ENCODE peak calls at places on chromosomes 3 and 15, in nine cellular contexts. W is ovary, R is SJSA1, B is IMR-90, P is endodermal cell, Q is left ventricle myocardium inferior, E is tibial artery, O is body of pancreas, Y is pancreas. V is an unnamed sample.

GRCh38 chr3:62667714-62668113 is 207.5 kb downstream of the CADPS start:
- DNase-seq in W (no peak), Y (no peak), R (no peak), Q (no peak), P (peak; percentile 78), E (no peak), O (no peak), B (no peak), V (no peak)

GRCh38 chr3:184466413-184466960 is 86.6 kb downstream of the CHRD start:
- DNase-seq in Y (no peak), O (peak; percentile 27), B (peak; percentile 48), R (peak; percentile 6), P (peak; percentile 74), W (peak; percentile 76), Q (peak; percentile 66), E (no peak), V (peak; percentile 65)

GRCh38 chr3:180048840-180049239 is 12.1 kb upstream of the PEX5L start:
- DNase-seq in R (no peak), B (peak; percentile 20), E (no peak), O (peak; percentile 13), Y (peak; percentile 56), W (no peak), P (no peak), Q (no peak), V (no peak)

GRCh38 chr3:189276481-189277190 is 104.9 kb downstream of the TPRG1 start:
- DNase-seq in E (no peak), Q (peak; percentile 22), P (no peak), B (peak; percentile 28), R (peak; percentile 40), W (no peak), O (no peak), Y (no peak), V (peak; percentile 26)

GRCh38 chr3:10551821-10552630 is 46.6 kb upstream of the ATP2B2 start:
- DNase-seq in W (no peak), Q (no peak), B (peak; percentile 19), Y (no peak), R (peak; percentile 47), P (peak; percentile 51), E (peak; percentile 74), O (no peak), V (peak; percentile 75)

GRCh38 chr15:54803139-54803808 is 393.5 kb downstream of the RSL24D1 start:
- DNase-seq in O (no peak), Q (no peak), Y (no peak), E (no peak), B (peak; percentile 0), W (no peak), P (no peak), R (no peak), V (no peak)

GRCh38 chr15:46617507-46617906 is 982.7 kb downstream of the SQOR start:
- DNase-seq in B (no peak), W (no peak), E (no peak), R (no peak), O (no peak), P (no peak), Q (no peak), Y (no peak), V (no peak)

GRCh38 chr15:40108061-40108854 is 421 bp downstream of the BMF start:
- DNase-seq in P (peak; percentile 78), R (peak; percentile 49), O (peak; percentile 78), W (peak; percentile 84), Q (peak; percentile 72), B (peak; percentile 55), Y (peak; percentile 74), E (peak; percentile 94), V (peak; percentile 92)

GRCh38 chr3:111539351-111540331 is 2.4 kb upstream of the CD96 start:
- DNase-seq in R (peak; percentile 58), B (peak; percentile 41), Q (peak; percentile 20), O (peak; percentile 64), P (peak; percentile 89), W (peak; percentile 68), Y (peak; percentile 49), E (no peak), V (peak; percentile 63)

GRCh38 chr15:33045066-33045810 is 149.3 kb downstream of the FMN1 start:
- DNase-seq in E (no peak), W (no peak), P (no peak), B (peak; percentile 37), Q (no peak), O (peak; percentile 23), R (no peak), Y (no peak), V (peak; percentile 40)

GRCh38 chr15:34354286-34354685 is 11.2 kb downstream of the NUTM1 start:
- DNase-seq in R (no peak), Y (no peak), O (no peak), W (no peak), B (no peak), Q (no peak), P (no peak), E (no peak), V (no peak)

GRCh38 chr15:67063689-67064606 is 1.5 kb upstream of the SMAD3 start:
- DNase-seq in Q (peak; percentile 38), P (peak; percentile 93), W (peak; percentile 55), R (no peak), O (peak; percentile 74), E (no peak), Y (peak; percentile 73), B (peak; percentile 17), V (peak; percentile 73)

GRCh38 chr15:89975482-89976291 is 25.4 kb upstream of the ZNF710 start:
- DNase-seq in Q (no peak), E (no peak), P (no peak), O (no peak), R (no peak), B (no peak), W (no peak), Y (no peak), V (no peak)
- H3K4me3 ChIP-seq in Q (no peak overlapping the region), E (no peak overlapping the region), P (no peak overlapping the region), O (no peak overlapping the region), R (no peak overlapping the region), B (no peak overlapping the region), W (no peak overlapping the region), Y (no peak overlapping the region), V (no peak overlapping the region)

DNA sequence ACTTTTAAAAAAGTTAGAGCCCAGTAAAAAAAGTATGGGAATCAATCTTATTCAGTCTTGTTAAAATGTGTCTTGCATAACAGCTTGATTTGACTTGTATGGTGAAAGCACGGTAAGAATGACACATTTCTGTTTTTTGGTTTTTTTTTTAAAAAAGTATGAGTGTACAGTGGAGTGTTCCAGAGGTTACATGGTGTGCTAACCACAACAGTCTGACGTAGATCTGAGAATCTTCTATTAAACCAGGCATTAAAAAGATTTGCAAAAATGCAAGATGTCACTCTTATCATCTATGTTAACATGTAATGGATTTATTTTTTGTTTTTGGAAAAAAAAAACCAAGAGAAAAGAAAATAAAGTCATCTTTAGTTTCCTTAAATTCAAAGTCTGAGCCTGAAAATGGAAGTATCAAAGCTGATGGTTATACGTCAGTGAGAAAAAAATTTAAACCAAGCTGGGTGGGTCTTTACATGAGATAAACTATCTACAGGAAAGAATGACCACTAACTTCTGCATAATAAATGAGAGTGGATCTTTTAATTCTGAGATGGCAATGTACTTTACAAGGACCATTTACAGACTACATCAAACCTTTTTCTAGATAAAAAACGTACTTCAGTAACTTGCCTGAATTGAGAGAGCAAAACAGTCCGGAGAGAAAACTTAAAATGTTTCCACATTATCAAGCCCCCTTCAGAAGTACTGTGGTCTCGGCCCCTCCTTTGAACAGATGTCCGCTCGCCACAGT is 1.6 kb downstream of the GABPB1 start:
- DNase-seq in E (no peak), O (no peak), B (peak; percentile 95), Q (no peak), P (no peak), W (no peak), Y (no peak), R (peak; percentile 73), V (no peak)
- H3K4me1 ChIP-seq in E (peaks cover 29% of the 10 kb centered on the region), O (peaks cover 48% of the 10 kb centered on the region), B (no peaks in the 10 kb centered on the region), Q (peaks cover 92% of the 10 kb centered on the region), P (peaks cover 2% of the 10 kb centered on the region), W (peaks cover 15% of the 10 kb centered on the region), Y (peaks cover 9% of the 10 kb centered on the region), R (peaks cover 21% of the 10 kb centered on the region), V (peaks cover 10% of the 10 kb centered on the region)

GRCh38 chr3:133536635-133536980 is 36.9 kb upstream of the CDV3 start:
- DNase-seq in B (no peak), P (no peak), Y (no peak), R (no peak), W (no peak), E (no peak), Q (no peak), O (no peak), V (peak; percentile 48)
- H3K4me3 ChIP-seq in B (no peak overlapping the region), P (no peak overlapping the region), Y (no peak overlapping the region), R (no peak overlapping the region), W (no peak overlapping the region), E (no peak overlapping the region), Q (no peak overlapping the region), O (no peak overlapping the region), V (no peak overlapping the region)

GRCh38 chr15:47732243-47732642 is 14.9 kb downstream of the SEMA6D start:
- DNase-seq in Q (no peak), R (no peak), W (no peak), E (no peak), Y (no peak), P (no peak), B (no peak), O (no peak), V (no peak)

GRCh38 chr15:47733085-47733484 is 15.8 kb downstream of the SEMA6D start:
- DNase-seq in E (no peak), W (no peak), P (no peak), R (no peak), Q (no peak), B (no peak), O (no peak), Y (no peak), V (no peak)

GRCh38 chr15:47727676-47728075 is 10.4 kb downstream of the SEMA6D start:
- DNase-seq in P (no peak), R (no peak), W (no peak), O (no peak), B (peak; percentile 15), Y (no peak), Q (no peak), E (no peak), V (no peak)

GRCh38 chr15:47728886-47729285 is 11.6 kb downstream of the SEMA6D start:
- DNase-seq in P (no peak), B (no peak), E (no peak), O (no peak), Q (no peak), Y (no peak), W (no peak), R (no peak), V (no peak)

GRCh38 chr15:47731230-47731629 is 13.9 kb downstream of the SEMA6D start:
- DNase-seq in Q (no peak), B (no peak), Y (no peak), O (no peak), R (no peak), W (no peak), P (no peak), E (no peak), V (no peak)
- H3K4me1 ChIP-seq in Q (peaks cover 85% of the 10 kb centered on the region), B (peaks cover 4% of the 10 kb centered on the region), Y (peaks cover 5% of the 10 kb centered on the region), O (peaks cover 21% of the 10 kb centered on the region), R (peaks cover 6% of the 10 kb centered on the region), W (peaks cover 9% of the 10 kb centered on the region), P (peaks cover 12% of the 10 kb centered on the region), E (peaks cover 7% of the 10 kb centered on the region), V (peaks cover 8% of the 10 kb centered on the region)

GRCh38 chr3:110349295-110349694 is 722.3 kb upstream of the NECTIN3 start:
- DNase-seq in O (no peak), Q (no peak), R (no peak), P (no peak), Y (no peak), E (no peak), W (no peak), B (no peak), V (no peak)

GRCh38 chr3:110352841-110353595 is 718.6 kb upstream of the NECTIN3 start:
- DNase-seq in B (peak; percentile 56), R (no peak), E (no peak), Y (no peak), O (no peak), Q (no peak), W (no peak), P (no peak), V (no peak)
- H3K4me3 ChIP-seq in B (no peak overlapping the region), R (no peak overlapping the region), E (no peak overlapping the region), Y (no peak overlapping the region), O (no peak overlapping the region), Q (no peak overlapping the region), W (no peak overlapping the region), P (no peak overlapping the region), V (no peak overlapping the region)

GRCh38 chr3:56919797-56920195 is 118.0 kb upstream of the ARHGEF3 start:
- DNase-seq in B (no peak), W (no peak), R (no peak), O (no peak), E (no peak), Y (no peak), P (no peak), Q (no peak), V (no peak)
- H3K4me1 ChIP-seq in B (peaks cover 4% of the 10 kb centered on the region), W (peaks cover 2% of the 10 kb centered on the region), R (peaks cover 23% of the 10 kb centered on the region), O (no peaks in the 10 kb centered on the region), E (peaks cover 3% of the 10 kb centered on the region), Y (no peaks in the 10 kb centered on the region), P (peaks cover 4% of the 10 kb centered on the region), Q (peaks cover 61% of the 10 kb centered on the region), V (no peaks in the 10 kb centered on the region)